ENCODE peak calls at places on chromosomes 11 and 22, in nine cellular contexts. L, G, P, Q, Z, W, D, O and S are unnamed samples.

GRCh38 chr22:49920859-49921258 is 2.4 kb downstream of the CRELD2 start:
- DNase-seq in L (no peak), G (no peak), P (no peak), Q (no peak), Z (no peak), W (no peak), D (no peak), O (no peak), S (no peak)

GRCh38 chr22:19959043-19959586 is 17.5 kb upstream of the TXNRD2 start:
- DNase-seq in L (peak), G (no peak), P (peak), Q (peak), Z (peak), W (peak), D (peak), O (peak), S (no peak)

GRCh38 chr11:24357620-24358386 is 139.1 kb upstream of the LUZP2 start:
- DNase-seq in L (no peak), G (no peak), P (no peak), Q (no peak), Z (no peak), W (no peak), D (no peak), O (no peak), S (no peak)

GRCh38 chr11:72125956-72126355 is 9.6 kb upstream of the FOLR3 start:
- DNase-seq in L (no peak), G (no peak), P (no peak), Q (no peak), Z (no peak), W (no peak), D (no peak), O (no peak), S (no peak)

GRCh38 chr11:106091480-106092123 is 14.1 kb downstream of the AASDHPPT start:
- DNase-seq in L (peak), G (no peak), P (no peak), Q (no peak), Z (no peak), W (no peak), D (no peak), O (peak), S (no peak)

GRCh38 chr11:61812736-61813411 is 3.9 kb downstream of the FADS1 start:
- DNase-seq in L (no peak), G (no peak), P (no peak), Q (no peak), Z (no peak), W (no peak), D (no peak), O (no peak), S (no peak)

GRCh38 chr22:39997939-39998726 is 3.4 kb downstream of the FAM83F start:
- DNase-seq in L (peak), G (no peak), P (peak), Q (peak), Z (peak), W (no peak), D (peak), O (no peak), S (no peak)

GRCh38 chr11:102197759-102198158 is 87.5 kb downstream of the YAP1 start:
- DNase-seq in L (no peak), G (no peak), P (no peak), Q (no peak), Z (no peak), W (no peak), D (no peak), O (no peak), S (no peak)

GRCh38 chr11:102157219-102157618 is 47.0 kb downstream of the YAP1 start:
- DNase-seq in L (peak), G (no peak), P (peak), Q (no peak), Z (peak), W (peak), D (peak), O (no peak), S (no peak)

GRCh38 chr11:67111261-67111660 is 7.8 kb upstream of the KDM2A start:
- DNase-seq in L (peak), G (no peak), P (no peak), Q (no peak), Z (no peak), W (no peak), D (no peak), O (no peak), S (no peak)

GRCh38 chr11:120168960-120169681 is 31.2 kb upstream of the TRIM29 start:
- DNase-seq in L (peak), G (no peak), P (peak), Q (peak), Z (peak), W (peak), D (peak), O (peak), S (no peak)

GRCh38 chr22:30047364-30047738 is 32.9 kb upstream of the HORMAD2 start:
- DNase-seq in L (peak), G (no peak), P (no peak), Q (no peak), Z (no peak), W (no peak), D (no peak), O (no peak), S (no peak)

GRCh38 chr11:60912223-60912850 is 1.6 kb upstream of the TMEM109 start:
- DNase-seq in L (no peak), G (no peak), P (no peak), Q (no peak), Z (no peak), W (no peak), D (no peak), O (no peak), S (no peak)

GRCh38 chr11:9962722-9963121 is 298.8 kb downstream of the SWAP70 start:
- DNase-seq in L (peak), G (no peak), P (no peak), Q (no peak), Z (no peak), W (no peak), D (no peak), O (no peak), S (no peak)

GRCh38 chr11:61120865-61121831 is 18.9 kb downstream of the CD5 start:
- DNase-seq in L (peak), G (no peak), P (peak), Q (no peak), Z (peak), W (no peak), D (no peak), O (peak), S (no peak)

GRCh38 chr11:2761131-2762030 is 61.6 kb upstream of the KCNQ1OT1 start:
- DNase-seq in L (no peak), G (no peak), P (no peak), Q (peak), Z (peak), W (peak), D (peak), O (peak), S (no peak)

GRCh38 chr11:13595166-13595565 is 73.3 kb upstream of the FAR1 start:
- DNase-seq in L (peak), G (no peak), P (no peak), Q (no peak), Z (no peak), W (no peak), D (no peak), O (no peak), S (no peak)

GRCh38 chr11:108313444-108313843 is 90.6 kb downstream of the ATM start:
- DNase-seq in L (no peak), G (no peak), P (no peak), Q (no peak), Z (no peak), W (no peak), D (no peak), O (no peak), S (no peak)

GRCh38 chr11:16791494-16791961 is 53.1 kb downstream of the C11orf58 start:
- DNase-seq in L (peak), G (no peak), P (peak), Q (no peak), Z (peak), W (no peak), D (peak), O (no peak), S (peak)

GRCh38 chr22:25829808-25830777 is 88.1 kb downstream of the MYO18B start:
- DNase-seq in L (no peak), G (no peak), P (no peak), Q (no peak), Z (peak), W (no peak), D (no peak), O (no peak), S (no peak)

GRCh38 chr22:43273902-43274484 is 69.2 kb downstream of the SCUBE1 start:
- DNase-seq in L (peak), G (no peak), P (peak), Q (no peak), Z (peak), W (peak), D (no peak), O (no peak), S (peak)

GRCh38 chr11:865512-866430 is 23.1 kb downstream of the TSPAN4 start:
- DNase-seq in L (no peak), G (no peak), P (no peak), Q (no peak), Z (no peak), W (no peak), D (no peak), O (no peak), S (no peak)

GRCh38 chr11:75239551-75240290 is 853 bp upstream of the TPBGL start:
- DNase-seq in L (no peak), G (no peak), P (no peak), Q (no peak), Z (no peak), W (no peak), D (no peak), O (no peak), S (peak)

GRCh38 chr11:117171648-117172051 is 6.9 kb upstream of the SIDT2 start:
- DNase-seq in L (peak), G (no peak), P (no peak), Q (no peak), Z (no peak), W (no peak), D (peak), O (no peak), S (no peak)

GRCh38 chr11:1075341-1075911 is 752 bp downstream of the MUC2 start:
- DNase-seq in L (no peak), G (no peak), P (no peak), Q (no peak), Z (no peak), W (no peak), D (no peak), O (peak), S (peak)

GRCh38 chr11:7576671-7577225 is 62.9 kb downstream of the PPFIBP2 start:
- DNase-seq in L (peak), G (no peak), P (no peak), Q (no peak), Z (no peak), W (no peak), D (no peak), O (no peak), S (no peak)

GRCh38 chr22:19806213-19807160 is 45.9 kb downstream of the TBX1 start:
- DNase-seq in L (no peak), G (peak), P (peak), Q (peak), Z (peak), W (peak), D (peak), O (peak), S (peak)

GRCh38 chr22:30824711-30825110 is 130.0 kb downstream of the OSBP2 start:
- DNase-seq in L (no peak), G (no peak), P (no peak), Q (no peak), Z (no peak), W (no peak), D (no peak), O (peak), S (no peak)

GRCh38 chr11:26442131-26442530 is 110.2 kb downstream of the ANO3 start:
- DNase-seq in L (peak), G (no peak), P (no peak), Q (no peak), Z (no peak), W (no peak), D (no peak), O (no peak), S (no peak)

GRCh38 chr11:70944636-70945035 is 307.7 kb downstream of the SHANK2 start:
- DNase-seq in L (no peak), G (no peak), P (no peak), Q (no peak), Z (no peak), W (no peak), D (no peak), O (no peak), S (no peak)

GRCh38 chr11:32290783-32291182 is 144.6 kb downstream of the WT1 start:
- DNase-seq in L (no peak), G (no peak), P (no peak), Q (no peak), Z (no peak), W (no peak), D (no peak), O (no peak), S (no peak)

GRCh38 chr11:93783362-93783761 is 720 bp upstream of the MED17 start:
- DNase-seq in L (no peak), G (no peak), P (no peak), Q (no peak), Z (no peak), W (no peak), D (no peak), O (no peak), S (no peak)

GRCh38 chr11:91819195-91819594 is 405.4 kb upstream of the FAT3 start:
- DNase-seq in L (no peak), G (no peak), P (no peak), Q (no peak), Z (no peak), W (no peak), D (no peak), O (no peak), S (no peak)

GRCh38 chr11:9219115-9219514 is 46.0 kb downstream of the DENND5A start:
- DNase-seq in L (peak), G (no peak), P (no peak), Q (no peak), Z (no peak), W (no peak), D (no peak), O (no peak), S (no peak)

GRCh38 chr11:126165366-126166156 is 45.9 kb downstream of the RPUSD4 start:
- DNase-seq in L (no peak), G (no peak), P (no peak), Q (no peak), Z (no peak), W (no peak), D (no peak), O (no peak), S (no peak)

GRCh38 chr11:103671143-103671651 is 365.2 kb upstream of the DDI1 start:
- DNase-seq in L (no peak), G (no peak), P (no peak), Q (no peak), Z (no peak), W (no peak), D (no peak), O (no peak), S (no peak)

GRCh38 chr11:119316017-119316728 is 757 bp downstream of the MCAM start:
- DNase-seq in L (no peak), G (no peak), P (peak), Q (no peak), Z (peak), W (no peak), D (peak), O (peak), S (no peak)

GRCh38 chr11:62856333-62856910 is 17.0 kb upstream of the WDR74 start:
- DNase-seq in L (no peak), G (no peak), P (no peak), Q (no peak), Z (no peak), W (no peak), D (no peak), O (no peak), S (no peak)

GRCh38 chr11:60803273-60803936 is 18.3 kb downstream of the MS4A10 start:
- DNase-seq in L (no peak), G (no peak), P (no peak), Q (no peak), Z (no peak), W (no peak), D (no peak), O (no peak), S (no peak)

GRCh38 chr11:120153221-120153620 is 15.3 kb upstream of the TRIM29 start:
- DNase-seq in L (no peak), G (no peak), P (no peak), Q (no peak), Z (no peak), W (no peak), D (no peak), O (no peak), S (no peak)

DNA sequence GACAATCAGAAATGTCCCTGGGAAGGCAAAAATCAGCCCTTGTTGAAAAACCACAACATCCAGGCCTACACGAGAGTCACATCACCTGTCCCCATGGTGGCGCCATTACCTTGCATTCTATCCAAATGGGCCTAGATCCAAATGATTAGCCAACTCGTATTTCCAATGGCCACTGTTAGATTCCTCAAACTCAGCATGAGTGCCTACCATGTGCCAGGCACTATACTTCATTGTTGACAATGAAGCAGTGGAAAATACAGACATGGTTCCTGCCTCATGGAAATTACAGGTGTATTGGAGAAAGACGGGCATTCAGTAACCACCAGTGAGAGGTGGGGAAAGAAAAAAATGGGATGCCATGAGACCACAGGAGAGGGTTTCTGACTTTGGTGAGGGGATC is 29.8 kb upstream of the CREB3L1 start:
- DNase-seq in L (peak), G (no peak), P (peak), Q (no peak), Z (peak), W (peak), D (no peak), O (no peak), S (no peak)
- TF ChIP-seq CTCF in L (peak), G (peak), P (peak), Q (peak), Z (peak), W (peak), D (peak), O (peak), S (no peak)

DNA sequence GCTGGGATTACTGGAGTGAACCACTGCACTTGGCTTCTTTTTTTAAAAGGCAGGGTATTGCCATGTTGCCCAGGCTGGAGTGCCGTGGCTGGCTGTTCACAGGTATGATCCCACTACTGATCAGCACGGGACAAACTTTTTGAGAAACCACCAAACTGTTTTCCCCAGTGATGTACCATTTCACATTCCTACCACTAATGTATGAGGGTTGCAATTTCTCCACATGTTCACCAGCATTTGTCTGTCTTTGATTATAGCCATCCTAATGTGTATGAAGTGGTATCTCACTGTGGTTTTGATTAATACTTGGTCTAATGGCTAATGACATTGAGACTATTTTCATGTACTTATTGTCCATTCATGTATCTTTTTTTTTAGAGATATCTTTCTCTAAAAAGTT is 41.5 kb upstream of the EP300 start:
- DNase-seq in L (no peak), G (no peak), P (no peak), Q (no peak), Z (no peak), W (no peak), D (no peak), O (no peak), S (no peak)
- TF ChIP-seq CTCF in L (peak), G (no peak), P (no peak), Q (no peak), Z (no peak), W (no peak), D (no peak), O (no peak), S (no peak)

DNA sequence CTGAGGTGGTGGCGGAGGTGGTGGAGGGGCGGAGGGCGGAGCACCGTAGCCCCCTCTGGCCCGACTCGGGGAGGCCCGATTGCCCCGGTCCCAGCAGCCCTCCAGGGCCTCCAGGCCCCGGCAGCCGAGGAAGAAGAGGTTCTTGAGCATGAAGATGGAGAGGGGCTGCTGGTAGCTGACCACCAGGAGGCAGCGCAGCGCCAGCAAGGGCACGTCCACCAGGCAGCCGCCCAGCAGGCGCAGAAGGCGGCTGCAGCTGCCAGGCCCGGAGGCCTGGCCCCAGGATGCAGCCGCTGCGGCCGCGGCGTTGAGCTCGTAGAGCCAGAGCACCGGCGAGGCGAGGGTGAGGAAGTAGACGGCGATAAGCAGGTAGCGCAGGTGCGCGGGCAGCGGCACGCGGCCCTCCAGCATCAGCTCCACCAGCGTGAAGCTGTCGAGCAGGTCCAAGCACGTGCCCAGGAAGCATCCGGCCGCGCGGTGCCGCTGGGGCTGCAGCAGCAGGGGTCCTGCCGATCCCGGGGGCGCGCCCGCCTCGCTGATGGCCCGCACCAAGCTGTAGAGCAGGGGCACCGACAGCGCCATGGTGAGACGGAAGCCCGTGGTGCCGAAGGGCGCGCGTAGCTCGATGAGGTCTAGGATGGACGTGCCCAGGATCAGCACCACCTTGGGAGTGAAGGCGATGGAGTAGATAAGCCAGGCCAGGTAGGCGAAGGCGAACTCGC is 1.5 kb downstream of the TMEM121B start:
- DNase-seq in L (no peak), G (no peak), P (no peak), Q (no peak), Z (peak), W (no peak), D (peak), O (no peak), S (no peak)
- TF ChIP-seq CTCF in L (no peak), G (no peak), P (no peak), Q (peak), Z (peak), W (no peak), D (peak), O (peak), S (peak)

DNA sequence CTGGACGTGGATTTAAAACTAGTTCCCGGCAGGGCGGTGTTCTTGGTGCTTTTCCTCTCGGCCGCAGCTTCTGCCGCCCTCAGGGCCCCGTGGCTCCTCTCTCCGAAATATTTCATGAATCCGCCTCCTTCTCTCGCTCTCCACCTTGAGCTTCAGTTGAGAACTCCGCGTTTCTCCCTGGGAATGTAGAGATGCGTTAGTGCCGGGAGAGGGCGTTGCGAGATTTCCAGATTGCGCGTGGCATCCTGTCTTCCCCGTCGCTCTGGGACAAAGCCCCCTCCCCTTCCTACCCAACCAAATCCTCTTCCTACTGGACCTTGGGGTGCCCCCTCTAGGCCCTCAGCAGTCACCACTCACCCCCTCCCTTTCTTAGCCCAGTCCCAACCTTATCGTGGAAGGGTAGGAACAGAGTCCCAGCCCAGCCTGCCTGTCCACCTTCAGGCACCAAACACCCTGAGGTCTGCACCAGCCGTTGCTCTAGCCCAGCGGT is 15.5 kb upstream of the RAC2 start:
- DNase-seq in L (peak), G (no peak), P (peak), Q (no peak), Z (no peak), W (no peak), D (peak), O (peak), S (no peak)
- TF ChIP-seq CTCF in L (peak), G (peak), P (peak), Q (no peak), Z (no peak), W (no peak), D (peak), O (peak), S (peak)

GRCh38 chr11:115181480-115181879 is 322.7 kb downstream of the CADM1 start:
- DNase-seq in L (no peak), G (no peak), P (no peak), Q (no peak), Z (no peak), W (no peak), D (no peak), O (no peak), S (no peak)
- TF ChIP-seq CTCF in L (no peak), G (no peak), P (no peak), Q (no peak), Z (no peak), W (no peak), D (no peak), O (no peak), S (no peak)

DNA sequence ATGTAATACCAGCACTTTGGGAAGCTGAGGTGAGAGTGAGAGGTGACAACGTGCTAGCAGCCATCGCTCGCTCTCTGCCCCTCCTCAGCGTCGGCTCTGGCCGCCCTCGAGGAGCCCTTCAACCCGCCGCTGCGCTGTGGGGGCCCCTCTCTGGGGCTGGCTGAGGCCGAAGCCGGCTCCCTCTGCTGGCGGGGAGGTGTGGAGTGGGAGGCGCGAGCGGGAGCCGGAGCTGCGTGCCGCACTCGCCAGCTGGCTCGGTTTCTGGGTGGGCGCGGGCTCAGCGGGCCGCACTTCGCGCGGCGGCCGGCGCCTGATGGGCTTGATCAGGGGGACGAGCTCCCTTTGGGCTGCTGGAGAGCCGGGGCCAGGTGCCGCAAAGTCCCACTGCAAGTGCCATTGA is 98.9 kb upstream of the UBASH3B start:
- DNase-seq in L (no peak), G (no peak), P (peak), Q (no peak), Z (no peak), W (no peak), D (no peak), O (peak), S (no peak)
- TF ChIP-seq CTCF in L (peak), G (no peak), P (no peak), Q (no peak), Z (peak), W (no peak), D (no peak), O (peak), S (no peak)